ENCODE peak calls at places on chromosomes 12 and 14, in nine cellular contexts. One of them, this sample, is unnamed.

GRCh38 chr12:55972045-55972843 is 1.6 kb upstream of the RAB5B start:
- DNase-seq in left cardiac atrium: no peak
- DNase-seq in body of pancreas: no peak
- DNase-seq in NCI-H2171 treated with DMSO at 0.1 percent for 48 hours: no peak
- DNase-seq in HepG2: peak
- DNase-seq in hypothalamus: no peak
- DNase-seq in stromal cell of bone marrow: no peak
- DNase-seq in stimulated activated CD4-positive, alpha-beta T cell treated with anti-CD3 and anti-CD28 coated beads, Interleukin-1b, Interleukin-23, amount 100 ng/mL, for 1 hour: no peak
- DNase-seq in NCI-H2029 treated with DMSO at 0.1 percent for 48 hours: no peak
- DNase-seq in this sample: no peak

GRCh38 chr14:64541971-64542838 is 1.7 kb downstream of the HSPA2 start:
- DNase-seq in HepG2: no peak
- DNase-seq in body of pancreas: peak
- DNase-seq in NCI-H2171 treated with DMSO at 0.1 percent for 48 hours: no peak
- DNase-seq in NCI-H2029 treated with DMSO at 0.1 percent for 48 hours: no peak
- DNase-seq in stimulated activated CD4-positive, alpha-beta T cell treated with anti-CD3 and anti-CD28 coated beads, Interleukin-1b, Interleukin-23, amount 100 ng/mL, for 1 hour: no peak
- DNase-seq in hypothalamus: no peak
- DNase-seq in stromal cell of bone marrow: no peak
- DNase-seq in left cardiac atrium: no peak
- DNase-seq in this sample: no peak

GRCh38 chr12:42893802-42894201 is 304.3 kb upstream of the PRICKLE1 start:
- DNase-seq in stromal cell of bone marrow: no peak
- DNase-seq in hypothalamus: no peak
- DNase-seq in body of pancreas: no peak
- DNase-seq in NCI-H2171 treated with DMSO at 0.1 percent for 48 hours: no peak
- DNase-seq in left cardiac atrium: no peak
- DNase-seq in HepG2: no peak
- DNase-seq in stimulated activated CD4-positive, alpha-beta T cell treated with anti-CD3 and anti-CD28 coated beads, Interleukin-1b, Interleukin-23, amount 100 ng/mL, for 1 hour: no peak
- DNase-seq in NCI-H2029 treated with DMSO at 0.1 percent for 48 hours: no peak
- DNase-seq in this sample: no peak

GRCh38 chr14:50766338-50766886 is 64.5 kb downstream of the NIN start:
- DNase-seq in body of pancreas: peak
- DNase-seq in hypothalamus: no peak
- DNase-seq in stromal cell of bone marrow: peak
- DNase-seq in stimulated activated CD4-positive, alpha-beta T cell treated with anti-CD3 and anti-CD28 coated beads, Interleukin-1b, Interleukin-23, amount 100 ng/mL, for 1 hour: no peak
- DNase-seq in NCI-H2029 treated with DMSO at 0.1 percent for 48 hours: no peak
- DNase-seq in NCI-H2171 treated with DMSO at 0.1 percent for 48 hours: no peak
- DNase-seq in left cardiac atrium: no peak
- DNase-seq in HepG2: no peak
- DNase-seq in this sample: no peak

GRCh38 chr12:70031046-70031445 is 206.0 kb downstream of the MYRFL start:
- DNase-seq in left cardiac atrium: no peak
- DNase-seq in body of pancreas: no peak
- DNase-seq in NCI-H2029 treated with DMSO at 0.1 percent for 48 hours: no peak
- DNase-seq in NCI-H2171 treated with DMSO at 0.1 percent for 48 hours: peak
- DNase-seq in stimulated activated CD4-positive, alpha-beta T cell treated with anti-CD3 and anti-CD28 coated beads, Interleukin-1b, Interleukin-23, amount 100 ng/mL, for 1 hour: no peak
- DNase-seq in HepG2: no peak
- DNase-seq in stromal cell of bone marrow: no peak
- DNase-seq in hypothalamus: no peak
- DNase-seq in this sample: no peak

GRCh38 chr12:68905731-68906130 is 27.2 kb downstream of the CPM start:
- DNase-seq in HepG2: no peak
- DNase-seq in stromal cell of bone marrow: no peak
- DNase-seq in NCI-H2029 treated with DMSO at 0.1 percent for 48 hours: no peak
- DNase-seq in left cardiac atrium: no peak
- DNase-seq in hypothalamus: no peak
- DNase-seq in body of pancreas: no peak
- DNase-seq in NCI-H2171 treated with DMSO at 0.1 percent for 48 hours: no peak
- DNase-seq in stimulated activated CD4-positive, alpha-beta T cell treated with anti-CD3 and anti-CD28 coated beads, Interleukin-1b, Interleukin-23, amount 100 ng/mL, for 1 hour: no peak
- DNase-seq in this sample: no peak

GRCh38 chr12:22631863-22632463 is 7.0 kb downstream of the ETNK1 start:
- DNase-seq in stimulated activated CD4-positive, alpha-beta T cell treated with anti-CD3 and anti-CD28 coated beads, Interleukin-1b, Interleukin-23, amount 100 ng/mL, for 1 hour: no peak
- DNase-seq in left cardiac atrium: no peak
- DNase-seq in stromal cell of bone marrow: no peak
- DNase-seq in NCI-H2171 treated with DMSO at 0.1 percent for 48 hours: peak
- DNase-seq in body of pancreas: no peak
- DNase-seq in HepG2: no peak
- DNase-seq in NCI-H2029 treated with DMSO at 0.1 percent for 48 hours: no peak
- DNase-seq in hypothalamus: no peak
- DNase-seq in this sample: no peak

GRCh38 chr12:113233967-113234366 is 12.7 kb downstream of the TPCN1 start:
- DNase-seq in stromal cell of bone marrow: no peak
- DNase-seq in left cardiac atrium: peak
- DNase-seq in stimulated activated CD4-positive, alpha-beta T cell treated with anti-CD3 and anti-CD28 coated beads, Interleukin-1b, Interleukin-23, amount 100 ng/mL, for 1 hour: no peak
- DNase-seq in HepG2: no peak
- DNase-seq in body of pancreas: no peak
- DNase-seq in NCI-H2029 treated with DMSO at 0.1 percent for 48 hours: no peak
- DNase-seq in hypothalamus: no peak
- DNase-seq in NCI-H2171 treated with DMSO at 0.1 percent for 48 hours: no peak
- DNase-seq in this sample: no peak

GRCh38 chr12:43882578-43883178 is 46.8 kb downstream of the TMEM117 start:
- DNase-seq in hypothalamus: peak
- DNase-seq in NCI-H2171 treated with DMSO at 0.1 percent for 48 hours: peak
- DNase-seq in HepG2: peak
- DNase-seq in left cardiac atrium: no peak
- DNase-seq in body of pancreas: peak
- DNase-seq in NCI-H2029 treated with DMSO at 0.1 percent for 48 hours: peak
- DNase-seq in stromal cell of bone marrow: peak
- DNase-seq in stimulated activated CD4-positive, alpha-beta T cell treated with anti-CD3 and anti-CD28 coated beads, Interleukin-1b, Interleukin-23, amount 100 ng/mL, for 1 hour: no peak
- DNase-seq in this sample: peak

GRCh38 chr14:67524152-67524963 is 8.7 kb upstream of the PLEKHH1 start:
- DNase-seq in HepG2: no peak
- DNase-seq in stromal cell of bone marrow: no peak
- DNase-seq in NCI-H2029 treated with DMSO at 0.1 percent for 48 hours: no peak
- DNase-seq in hypothalamus: no peak
- DNase-seq in left cardiac atrium: no peak
- DNase-seq in body of pancreas: no peak
- DNase-seq in stimulated activated CD4-positive, alpha-beta T cell treated with anti-CD3 and anti-CD28 coated beads, Interleukin-1b, Interleukin-23, amount 100 ng/mL, for 1 hour: no peak
- DNase-seq in NCI-H2171 treated with DMSO at 0.1 percent for 48 hours: no peak
- DNase-seq in this sample: peak

GRCh38 chr12:121769831-121770301 is 23.6 kb downstream of the RHOF start:
- DNase-seq in NCI-H2029 treated with DMSO at 0.1 percent for 48 hours: no peak
- DNase-seq in stromal cell of bone marrow: no peak
- DNase-seq in hypothalamus: no peak
- DNase-seq in HepG2: peak
- DNase-seq in body of pancreas: no peak
- DNase-seq in left cardiac atrium: no peak
- DNase-seq in NCI-H2171 treated with DMSO at 0.1 percent for 48 hours: no peak
- DNase-seq in stimulated activated CD4-positive, alpha-beta T cell treated with anti-CD3 and anti-CD28 coated beads, Interleukin-1b, Interleukin-23, amount 100 ng/mL, for 1 hour: no peak
- DNase-seq in this sample: peak

GRCh38 chr12:97943359-97943758 is 480.8 kb downstream of the RMST start:
- DNase-seq in left cardiac atrium: no peak
- DNase-seq in stromal cell of bone marrow: no peak
- DNase-seq in NCI-H2171 treated with DMSO at 0.1 percent for 48 hours: no peak
- DNase-seq in HepG2: no peak
- DNase-seq in NCI-H2029 treated with DMSO at 0.1 percent for 48 hours: no peak
- DNase-seq in stimulated activated CD4-positive, alpha-beta T cell treated with anti-CD3 and anti-CD28 coated beads, Interleukin-1b, Interleukin-23, amount 100 ng/mL, for 1 hour: no peak
- DNase-seq in body of pancreas: no peak
- DNase-seq in hypothalamus: no peak
- DNase-seq in this sample: no peak

GRCh38 chr12:14514154-14514842 is 53.4 kb downstream of the PLBD1 start:
- DNase-seq in HepG2: peak
- DNase-seq in left cardiac atrium: no peak
- DNase-seq in NCI-H2171 treated with DMSO at 0.1 percent for 48 hours: no peak
- DNase-seq in hypothalamus: no peak
- DNase-seq in stimulated activated CD4-positive, alpha-beta T cell treated with anti-CD3 and anti-CD28 coated beads, Interleukin-1b, Interleukin-23, amount 100 ng/mL, for 1 hour: no peak
- DNase-seq in stromal cell of bone marrow: peak
- DNase-seq in NCI-H2029 treated with DMSO at 0.1 percent for 48 hours: peak
- DNase-seq in body of pancreas: peak
- DNase-seq in this sample: peak

GRCh38 chr12:53803194-53803593 is 51.4 kb upstream of the CISTR start:
- DNase-seq in stimulated activated CD4-positive, alpha-beta T cell treated with anti-CD3 and anti-CD28 coated beads, Interleukin-1b, Interleukin-23, amount 100 ng/mL, for 1 hour: no peak
- DNase-seq in NCI-H2171 treated with DMSO at 0.1 percent for 48 hours: no peak
- DNase-seq in stromal cell of bone marrow: no peak
- DNase-seq in hypothalamus: no peak
- DNase-seq in HepG2: no peak
- DNase-seq in left cardiac atrium: no peak
- DNase-seq in body of pancreas: no peak
- DNase-seq in NCI-H2029 treated with DMSO at 0.1 percent for 48 hours: no peak
- DNase-seq in this sample: no peak

GRCh38 chr14:45246633-45247173 is 6.3 kb downstream of the MIS18BP1 start:
- DNase-seq in NCI-H2029 treated with DMSO at 0.1 percent for 48 hours: no peak
- DNase-seq in left cardiac atrium: no peak
- DNase-seq in HepG2: no peak
- DNase-seq in NCI-H2171 treated with DMSO at 0.1 percent for 48 hours: no peak
- DNase-seq in body of pancreas: no peak
- DNase-seq in stimulated activated CD4-positive, alpha-beta T cell treated with anti-CD3 and anti-CD28 coated beads, Interleukin-1b, Interleukin-23, amount 100 ng/mL, for 1 hour: no peak
- DNase-seq in stromal cell of bone marrow: no peak
- DNase-seq in hypothalamus: no peak
- DNase-seq in this sample: no peak

GRCh38 chr12:89208661-89209096 is 143.6 kb downstream of the DUSP6 start:
- DNase-seq in stromal cell of bone marrow: no peak
- DNase-seq in NCI-H2171 treated with DMSO at 0.1 percent for 48 hours: no peak
- DNase-seq in left cardiac atrium: no peak
- DNase-seq in hypothalamus: no peak
- DNase-seq in body of pancreas: no peak
- DNase-seq in stimulated activated CD4-positive, alpha-beta T cell treated with anti-CD3 and anti-CD28 coated beads, Interleukin-1b, Interleukin-23, amount 100 ng/mL, for 1 hour: no peak
- DNase-seq in HepG2: no peak
- DNase-seq in NCI-H2029 treated with DMSO at 0.1 percent for 48 hours: no peak
- DNase-seq in this sample: no peak

This sample was measured in small intestine.